ENCODE peak calls at places on chromosomes 16 and 17, in seven cellular contexts. V is neural crest cell, H is stomach, P is progenitor cell of endocrine pancreas, F is breast epithelium, Z is heart right ventricle, B is glutamatergic neuron. L is an unnamed sample.

GRCh38 chr16:8588703-8589292 is 1.5 kb downstream of the TMEM114 start:
- DNase-seq in V (no peak), H (no peak), P (no peak), F (no peak), Z (no peak), B (no peak), L (no peak)

GRCh38 chr16:77307764-77308561 is 108.8 kb downstream of the SYCE1L start:
- DNase-seq in V (no peak), H (no peak), P (no peak), F (no peak), Z (no peak), B (no peak), L (no peak)

GRCh38 chr16:78684655-78685400 is 585.4 kb downstream of the WWOX start:
- DNase-seq in V (no peak), H (no peak), P (no peak), F (no peak), Z (no peak), B (no peak), L (no peak)

GRCh38 chr16:10405386-10405939 is 19.6 kb downstream of the ATF7IP2 start:
- DNase-seq in V (no peak), H (no peak), P (no peak), F (no peak), Z (no peak), B (no peak), L (no peak)

GRCh38 chr16:50479771-50480170 is 68.4 kb upstream of the NKD1 start:
- DNase-seq in V (no peak), H (no peak), P (no peak), F (no peak), Z (no peak), B (no peak), L (no peak)

GRCh38 chr17:69608808-69609494 is 194.5 kb downstream of the MAP2K6 start:
- DNase-seq in V (no peak), H (no peak), P (no peak), F (no peak), Z (no peak), B (no peak), L (no peak)

GRCh38 chr16:13013043-13013442 is 111.6 kb downstream of the SHISA9 start:
- DNase-seq in V (no peak), H (no peak), P (no peak), F (no peak), Z (no peak), B (no peak), L (no peak)

GRCh38 chr16:47928008-47928407 is 227.8 kb downstream of the ABCC12 start:
- DNase-seq in V (no peak), H (no peak), P (no peak), F (no peak), Z (no peak), B (no peak), L (no peak)

GRCh38 chr16:29701214-29701555 is 22.2 kb downstream of the QPRT start:
- DNase-seq in V (no peak), H (no peak), P (no peak), F (no peak), Z (no peak), B (no peak), L (no peak)

GRCh38 chr16:49483651-49484451 is 110.2 kb downstream of the C16orf78 start:
- DNase-seq in V (no peak), H (no peak), P (no peak), F (no peak), Z (no peak), B (peak; percentile 9), L (no peak)

GRCh38 chr17:57519199-57519598 is 225.9 kb downstream of the CCDC182 start:
- DNase-seq in V (no peak), H (no peak), P (no peak), F (no peak), Z (no peak), B (peak; percentile 45), L (no peak)

GRCh38 chr17:8324132-8324531 is 14.1 kb downstream of the ARHGEF15 start:
- DNase-seq in V (no peak), H (no peak), P (no peak), F (no peak), Z (no peak), B (no peak), L (no peak)

GRCh38 chr16:51731160-51731559 is 580.1 kb upstream of the SALL1 start:
- DNase-seq in V (no peak), H (no peak), P (no peak), F (no peak), Z (no peak), B (no peak), L (no peak)

GRCh38 chr17:64063766-64064224 is 43.4 kb upstream of the ICAM2 start:
- DNase-seq in V (peak; percentile 37), H (peak; percentile 85), P (peak; percentile 73), F (no peak), Z (peak; percentile 62), B (peak; percentile 75), L (peak; percentile 53)

GRCh38 chr16:48194828-48195566 is 39.2 kb upstream of the ABCC12 start:
- DNase-seq in V (no peak), H (peak; percentile 35), P (no peak), F (no peak), Z (no peak), B (no peak), L (no peak)

GRCh38 chr16:68406458-68407041 is 41.8 kb downstream of the SMPD3 start:
- DNase-seq in V (no peak), H (no peak), P (no peak), F (no peak), Z (no peak), B (no peak), L (no peak)

GRCh38 chr16:75138636-75139035 is 9.7 kb upstream of the ZFP1 start:
- DNase-seq in V (no peak), H (no peak), P (no peak), F (no peak), Z (no peak), B (no peak), L (no peak)

GRCh38 chr17:45440161-45440859 is 7.6 kb upstream of the ARHGAP27 start:
- DNase-seq in V (no peak), H (no peak), P (no peak), F (peak; percentile 71), Z (no peak), B (no peak), L (no peak)

GRCh38 chr16:85682516-85682915 is 6.2 kb downstream of the GINS2 start:
- DNase-seq in V (no peak), H (no peak), P (no peak), F (no peak), Z (no peak), B (no peak), L (no peak)

DNA sequence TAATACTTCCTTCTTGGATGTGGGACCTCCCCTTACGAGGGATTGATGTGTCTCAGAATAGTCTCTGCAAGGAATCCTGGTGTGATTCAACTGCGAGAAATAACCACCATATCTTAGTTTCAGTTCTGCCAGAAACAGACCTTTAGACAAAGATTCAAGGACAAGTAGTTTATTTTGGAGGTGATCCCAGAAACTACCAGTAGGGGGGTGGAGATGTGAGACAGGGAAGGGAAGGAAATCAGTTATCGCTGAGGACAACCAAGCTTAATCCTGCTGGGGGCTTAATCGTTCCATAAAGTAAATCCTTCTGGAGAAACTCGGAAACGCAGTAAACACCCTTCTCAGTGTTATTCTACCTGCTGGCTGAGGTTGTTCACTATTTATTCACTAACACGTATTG is 5.0 kb upstream of the SDR42E1 start:
- DNase-seq in V (no peak), H (no peak), P (no peak), F (no peak), Z (no peak), B (no peak), L (no peak)
- TF ChIP-seq CTCF in V (peak; percentile 44), H (no peak), P (peak; percentile 36), F (no peak), Z (peak; percentile 44), B (peak; percentile 64), L (peak; percentile 48)

GRCh38 chr17:12085076-12085949 is 64.6 kb downstream of the MAP2K4 start:
- DNase-seq in V (no peak), H (no peak), P (no peak), F (no peak), Z (no peak), B (no peak), L (no peak)
- TF ChIP-seq CTCF in V (no peak), H (no peak), P (no peak), F (no peak), Z (no peak), B (no peak), L (no peak)

GRCh38 chr17:68531252-68531651 is 19.0 kb downstream of the PRKAR1A start:
- DNase-seq in V (no peak), H (no peak), P (no peak), F (no peak), Z (no peak), B (no peak), L (no peak)

GRCh38 chr17:68534714-68535113 is 22.5 kb downstream of the PRKAR1A start:
- DNase-seq in V (no peak), H (no peak), P (no peak), F (no peak), Z (no peak), B (no peak), L (no peak)

GRCh38 chr17:68532826-68533225 is 20.6 kb downstream of the PRKAR1A start:
- DNase-seq in V (no peak), H (no peak), P (no peak), F (no peak), Z (no peak), B (no peak), L (no peak)

GRCh38 chr17:68535903-68536302 is 23.7 kb downstream of the PRKAR1A start:
- DNase-seq in V (no peak), H (no peak), P (no peak), F (no peak), Z (no peak), B (no peak), L (no peak)

DNA sequence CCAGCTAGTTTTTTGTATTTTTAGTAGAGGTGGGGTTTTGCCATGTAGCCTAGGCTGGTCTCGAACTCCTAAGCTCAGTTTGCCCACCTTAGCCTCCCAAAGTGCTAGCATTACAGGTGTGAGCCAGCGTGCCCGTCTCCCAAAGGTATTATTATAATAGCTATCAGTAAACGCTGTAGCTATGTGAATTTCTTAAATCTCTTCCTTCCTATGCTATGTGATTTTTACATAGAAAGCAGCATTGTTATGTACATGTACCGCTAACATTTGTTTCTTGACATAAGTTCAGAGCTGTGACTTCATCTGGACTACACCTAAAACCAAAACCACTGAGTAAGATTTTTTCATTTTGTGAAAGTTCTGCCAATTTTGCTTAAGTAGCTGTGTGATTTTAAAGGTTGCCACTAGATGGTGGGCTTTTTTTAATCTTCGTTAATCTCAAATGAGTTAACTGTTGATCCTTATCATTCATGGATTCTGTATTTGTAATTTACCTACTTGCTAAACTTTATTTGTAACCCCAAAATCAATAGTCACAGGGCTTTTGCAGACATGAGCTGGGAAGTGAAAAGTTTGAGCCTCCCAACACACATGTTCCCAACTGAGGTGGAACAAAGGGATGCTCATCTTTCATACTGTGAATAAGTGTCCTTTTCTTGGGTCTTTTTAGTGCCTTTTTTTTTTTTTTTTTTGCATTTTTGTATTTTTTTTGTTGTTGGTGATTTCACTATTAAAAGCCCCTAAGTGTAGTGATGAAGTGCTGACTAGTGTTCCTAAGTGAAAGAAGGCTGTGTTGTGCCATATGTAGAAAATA is 21.9 kb downstream of the PRKAR1A start:
- DNase-seq in V (no peak), H (no peak), P (no peak), F (no peak), Z (no peak), B (no peak), L (no peak)
- TF ChIP-seq CTCF in V (peak; percentile 61), H (no peak), P (peak; percentile 55), F (no peak), Z (peak; percentile 36), B (peak; percentile 53), L (peak; percentile 63)

DNA sequence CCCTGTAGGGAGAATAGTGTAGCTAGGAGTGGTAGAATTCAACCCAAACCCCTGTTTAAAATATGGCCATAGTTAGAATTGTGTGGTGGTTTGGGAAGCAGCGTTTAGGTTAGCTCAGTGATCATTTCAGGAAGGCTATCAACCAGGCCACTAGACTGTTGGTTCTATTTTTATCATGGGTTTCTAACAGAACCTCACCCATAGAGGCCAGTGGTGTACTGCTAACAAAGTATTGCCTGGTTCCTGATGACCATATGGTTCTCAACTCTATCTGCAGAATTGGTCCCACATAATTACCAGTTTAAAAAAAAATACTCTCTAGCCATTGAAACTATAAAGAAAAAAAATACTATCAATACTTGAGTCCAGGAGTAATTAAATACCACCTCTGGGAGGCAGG is 70.5 kb upstream of the RASL10B start:
- DNase-seq in V (no peak), H (no peak), P (no peak), F (no peak), Z (no peak), B (no peak), L (no peak)
- TF ChIP-seq CTCF in V (no peak), H (no peak), P (no peak), F (no peak), Z (peak; percentile 29), B (no peak), L (no peak)

L was measured in mesothelial cell of epicardium.